ENCODE peak calls at places on chromosome 20, in seven cellular contexts. One of them, this sample, is unnamed.

GRCh38 chr20:40948352-40949267 is 80.0 kb upstream of the TOP1 start:
- DNase-seq in activated T-cell treated with anti-CD3 and anti-CD28 coated beads for 48 hours: no peak
- DNase-seq in HS-27A: peak
- DNase-seq in Right ventricle myocardium superior: no peak
- DNase-seq in GOT3: no peak
- DNase-seq in T-helper 2 cell: no peak
- DNase-seq in GM10248: no peak
- DNase-seq in this sample: no peak

GRCh38 chr20:49614338-49615050 is 46.6 kb upstream of the PTGIS start:
- DNase-seq in HS-27A: no peak
- DNase-seq in Right ventricle myocardium superior: no peak
- DNase-seq in GOT3: no peak
- DNase-seq in T-helper 2 cell: no peak
- DNase-seq in GM10248: no peak
- DNase-seq in activated T-cell treated with anti-CD3 and anti-CD28 coated beads for 48 hours: no peak
- DNase-seq in this sample: no peak

GRCh38 chr20:4944518-4944917 is 56.8 kb downstream of the SLC23A2 start:
- DNase-seq in Right ventricle myocardium superior: no peak
- DNase-seq in activated T-cell treated with anti-CD3 and anti-CD28 coated beads for 48 hours: no peak
- DNase-seq in GOT3: no peak
- DNase-seq in HS-27A: no peak
- DNase-seq in GM10248: no peak
- DNase-seq in T-helper 2 cell: no peak
- DNase-seq in this sample: no peak

GRCh38 chr20:36366623-36367369 is 60.7 kb downstream of the DLGAP4 start:
- DNase-seq in GM10248: no peak
- DNase-seq in Right ventricle myocardium superior: no peak
- DNase-seq in activated T-cell treated with anti-CD3 and anti-CD28 coated beads for 48 hours: no peak
- DNase-seq in GOT3: no peak
- DNase-seq in T-helper 2 cell: no peak
- DNase-seq in HS-27A: no peak
- DNase-seq in this sample: no peak

GRCh38 chr20:39269031-39269461 is 306.9 kb downstream of the DHX35 start:
- DNase-seq in GM10248: peak
- DNase-seq in Right ventricle myocardium superior: peak
- DNase-seq in T-helper 2 cell: no peak
- DNase-seq in activated T-cell treated with anti-CD3 and anti-CD28 coated beads for 48 hours: peak
- DNase-seq in HS-27A: no peak
- DNase-seq in GOT3: no peak
- DNase-seq in this sample: peak

GRCh38 chr20:43953919-43954617 is 39.4 kb downstream of the TOX2 start:
- DNase-seq in activated T-cell treated with anti-CD3 and anti-CD28 coated beads for 48 hours: no peak
- DNase-seq in T-helper 2 cell: no peak
- DNase-seq in GM10248: no peak
- DNase-seq in GOT3: no peak
- DNase-seq in HS-27A: no peak
- DNase-seq in Right ventricle myocardium superior: no peak
- DNase-seq in this sample: no peak

GRCh38 chr20:46031701-46032254 is 2.8 kb downstream of the SLC12A5 start:
- DNase-seq in GM10248: no peak
- DNase-seq in Right ventricle myocardium superior: no peak
- DNase-seq in activated T-cell treated with anti-CD3 and anti-CD28 coated beads for 48 hours: no peak
- DNase-seq in T-helper 2 cell: no peak
- DNase-seq in HS-27A: no peak
- DNase-seq in GOT3: no peak
- DNase-seq in this sample: no peak

GRCh38 chr20:19907326-19908056 is 109.7 kb upstream of the NAA20 start:
- DNase-seq in activated T-cell treated with anti-CD3 and anti-CD28 coated beads for 48 hours: no peak
- DNase-seq in GOT3: no peak
- DNase-seq in HS-27A: no peak
- DNase-seq in Right ventricle myocardium superior: peak
- DNase-seq in GM10248: no peak
- DNase-seq in T-helper 2 cell: no peak
- DNase-seq in this sample: no peak

GRCh38 chr20:62409935-62410741 is 3.1 kb upstream of the CABLES2 start:
- DNase-seq in activated T-cell treated with anti-CD3 and anti-CD28 coated beads for 48 hours: peak
- DNase-seq in GM10248: peak
- DNase-seq in T-helper 2 cell: peak
- DNase-seq in Right ventricle myocardium superior: peak
- DNase-seq in HS-27A: no peak
- DNase-seq in GOT3: no peak
- DNase-seq in this sample: peak

GRCh38 chr20:3041818-3042504 is 1.5 kb upstream of the GNRH2 start:
- DNase-seq in GOT3: no peak
- DNase-seq in activated T-cell treated with anti-CD3 and anti-CD28 coated beads for 48 hours: no peak
- DNase-seq in Right ventricle myocardium superior: no peak
- DNase-seq in GM10248: no peak
- DNase-seq in T-helper 2 cell: no peak
- DNase-seq in HS-27A: no peak
- DNase-seq in this sample: no peak

GRCh38 chr20:496126-496696 is 33.9 kb upstream of the TBC1D20 start:
- DNase-seq in GOT3: peak
- DNase-seq in activated T-cell treated with anti-CD3 and anti-CD28 coated beads for 48 hours: no peak
- DNase-seq in Right ventricle myocardium superior: no peak
- DNase-seq in HS-27A: no peak
- DNase-seq in T-helper 2 cell: no peak
- DNase-seq in GM10248: no peak
- DNase-seq in this sample: no peak

GRCh38 chr20:51862796-51863195 is 60.5 kb upstream of the SALL4 start:
- DNase-seq in Right ventricle myocardium superior: no peak
- DNase-seq in activated T-cell treated with anti-CD3 and anti-CD28 coated beads for 48 hours: no peak
- DNase-seq in GOT3: no peak
- DNase-seq in T-helper 2 cell: no peak
- DNase-seq in HS-27A: peak
- DNase-seq in GM10248: no peak
- DNase-seq in this sample: no peak

GRCh38 chr20:63080811-63081210 is 74.0 kb upstream of the BHLHE23 start:
- DNase-seq in activated T-cell treated with anti-CD3 and anti-CD28 coated beads for 48 hours: no peak
- DNase-seq in GM10248: no peak
- DNase-seq in GOT3: no peak
- DNase-seq in Right ventricle myocardium superior: no peak
- DNase-seq in T-helper 2 cell: no peak
- DNase-seq in HS-27A: no peak
- DNase-seq in this sample: no peak

GRCh38 chr20:33159713-33160112 is 8.2 kb upstream of the BPIFA2 start:
- DNase-seq in T-helper 2 cell: no peak
- DNase-seq in GOT3: no peak
- DNase-seq in Right ventricle myocardium superior: no peak
- DNase-seq in HS-27A: no peak
- DNase-seq in GM10248: no peak
- DNase-seq in activated T-cell treated with anti-CD3 and anti-CD28 coated beads for 48 hours: no peak
- DNase-seq in this sample: no peak

GRCh38 chr20:57326667-57327455 is 2.7 kb upstream of the SPO11 start:
- DNase-seq in T-helper 2 cell: no peak
- DNase-seq in GM10248: no peak
- DNase-seq in activated T-cell treated with anti-CD3 and anti-CD28 coated beads for 48 hours: no peak
- DNase-seq in GOT3: no peak
- DNase-seq in Right ventricle myocardium superior: no peak
- DNase-seq in HS-27A: no peak
- DNase-seq in this sample: no peak

GRCh38 chr20:4406627-4407026 is 315.1 kb upstream of the PRND start:
- DNase-seq in HS-27A: peak
- DNase-seq in GM10248: no peak
- DNase-seq in Right ventricle myocardium superior: no peak
- DNase-seq in T-helper 2 cell: no peak
- DNase-seq in activated T-cell treated with anti-CD3 and anti-CD28 coated beads for 48 hours: no peak
- DNase-seq in GOT3: no peak
- DNase-seq in this sample: no peak

GRCh38 chr20:45353746-45354145 is 5.5 kb upstream of the SDC4 start:
- DNase-seq in activated T-cell treated with anti-CD3 and anti-CD28 coated beads for 48 hours: no peak
- DNase-seq in GM10248: no peak
- DNase-seq in T-helper 2 cell: no peak
- DNase-seq in GOT3: no peak
- DNase-seq in Right ventricle myocardium superior: no peak
- DNase-seq in HS-27A: no peak
- DNase-seq in this sample: no peak

GRCh38 chr20:20894753-20895152 is 182.3 kb upstream of the RALGAPA2 start:
- DNase-seq in Right ventricle myocardium superior: no peak
- DNase-seq in activated T-cell treated with anti-CD3 and anti-CD28 coated beads for 48 hours: no peak
- DNase-seq in HS-27A: no peak
- DNase-seq in T-helper 2 cell: no peak
- DNase-seq in GOT3: no peak
- DNase-seq in GM10248: no peak
- DNase-seq in this sample: no peak

GRCh38 chr20:35650632-35651031 is 14.1 kb downstream of the CPNE1 start:
- DNase-seq in GOT3: no peak
- DNase-seq in Right ventricle myocardium superior: no peak
- DNase-seq in HS-27A: no peak
- DNase-seq in GM10248: no peak
- DNase-seq in activated T-cell treated with anti-CD3 and anti-CD28 coated beads for 48 hours: no peak
- DNase-seq in T-helper 2 cell: no peak
- DNase-seq in this sample: no peak

GRCh38 chr20:63129376-63129965 is 86.5 kb downstream of the YTHDF1 start:
- DNase-seq in activated T-cell treated with anti-CD3 and anti-CD28 coated beads for 48 hours: no peak
- DNase-seq in GOT3: no peak
- DNase-seq in Right ventricle myocardium superior: no peak
- DNase-seq in HS-27A: no peak
- DNase-seq in GM10248: no peak
- DNase-seq in T-helper 2 cell: no peak
- DNase-seq in this sample: no peak

GRCh38 chr20:33284937-33285336 is 1.9 kb downstream of the BPIFB1 start:
- DNase-seq in GOT3: no peak
- DNase-seq in GM10248: no peak
- DNase-seq in Right ventricle myocardium superior: no peak
- DNase-seq in HS-27A: no peak
- DNase-seq in T-helper 2 cell: no peak
- DNase-seq in activated T-cell treated with anti-CD3 and anti-CD28 coated beads for 48 hours: no peak
- DNase-seq in this sample: no peak

GRCh38 chr20:56689852-56690485 is 60.9 kb downstream of the TFAP2C start:
- DNase-seq in GOT3: no peak
- DNase-seq in activated T-cell treated with anti-CD3 and anti-CD28 coated beads for 48 hours: no peak
- DNase-seq in GM10248: no peak
- DNase-seq in T-helper 2 cell: no peak
- DNase-seq in Right ventricle myocardium superior: no peak
- DNase-seq in HS-27A: no peak
- DNase-seq in this sample: no peak

GRCh38 chr20:2840138-2840966 is at the start of the genes PCED1A and VPS16:
- DNase-seq in Right ventricle myocardium superior: peak
- DNase-seq in GOT3: peak
- DNase-seq in HS-27A: peak
- DNase-seq in activated T-cell treated with anti-CD3 and anti-CD28 coated beads for 48 hours: peak
- DNase-seq in T-helper 2 cell: peak
- DNase-seq in GM10248: peak
- DNase-seq in this sample: peak

GRCh38 chr20:6746901-6747609 is 20.4 kb upstream of the BMP2 start:
- DNase-seq in Right ventricle myocardium superior: no peak
- DNase-seq in GOT3: no peak
- DNase-seq in T-helper 2 cell: no peak
- DNase-seq in HS-27A: no peak
- DNase-seq in activated T-cell treated with anti-CD3 and anti-CD28 coated beads for 48 hours: no peak
- DNase-seq in GM10248: no peak
- DNase-seq in this sample: no peak

GRCh38 chr20:44513871-44514270 is 8.0 kb downstream of the SERINC3 start:
- DNase-seq in activated T-cell treated with anti-CD3 and anti-CD28 coated beads for 48 hours: no peak
- DNase-seq in T-helper 2 cell: no peak
- DNase-seq in GOT3: no peak
- DNase-seq in HS-27A: no peak
- DNase-seq in Right ventricle myocardium superior: no peak
- DNase-seq in GM10248: no peak
- DNase-seq in this sample: no peak

GRCh38 chr20:37903317-37904007 is 535 bp downstream of the VSTM2L start:
- DNase-seq in GM10248: peak
- DNase-seq in activated T-cell treated with anti-CD3 and anti-CD28 coated beads for 48 hours: no peak
- DNase-seq in HS-27A: no peak
- DNase-seq in T-helper 2 cell: no peak
- DNase-seq in Right ventricle myocardium superior: no peak
- DNase-seq in GOT3: no peak
- DNase-seq in this sample: no peak

GRCh38 chr20:6590891-6591679 is 176.4 kb upstream of the BMP2 start:
- DNase-seq in GOT3: no peak
- DNase-seq in Right ventricle myocardium superior: no peak
- DNase-seq in HS-27A: peak
- DNase-seq in T-helper 2 cell: no peak
- DNase-seq in activated T-cell treated with anti-CD3 and anti-CD28 coated beads for 48 hours: no peak
- DNase-seq in GM10248: no peak
- DNase-seq in this sample: no peak

GRCh38 chr20:45355209-45355608 is 7.0 kb upstream of the SDC4 start:
- DNase-seq in GOT3: no peak
- DNase-seq in T-helper 2 cell: no peak
- DNase-seq in Right ventricle myocardium superior: no peak
- DNase-seq in GM10248: no peak
- DNase-seq in HS-27A: no peak
- DNase-seq in activated T-cell treated with anti-CD3 and anti-CD28 coated beads for 48 hours: no peak
- DNase-seq in this sample: no peak

GRCh38 chr20:33475381-33476160 is 14.3 kb upstream of the CBFA2T2 start:
- DNase-seq in T-helper 2 cell: no peak
- DNase-seq in GOT3: no peak
- DNase-seq in Right ventricle myocardium superior: no peak
- DNase-seq in HS-27A: no peak
- DNase-seq in activated T-cell treated with anti-CD3 and anti-CD28 coated beads for 48 hours: no peak
- DNase-seq in GM10248: no peak
- DNase-seq in this sample: no peak

GRCh38 chr20:19688031-19688806 is 69.8 kb upstream of the RIN2 start:
- DNase-seq in T-helper 2 cell: no peak
- DNase-seq in Right ventricle myocardium superior: peak
- DNase-seq in HS-27A: peak
- DNase-seq in activated T-cell treated with anti-CD3 and anti-CD28 coated beads for 48 hours: no peak
- DNase-seq in GOT3: peak
- DNase-seq in GM10248: no peak
- DNase-seq in this sample: no peak

GRCh38 chr20:22688485-22688884 is 104.1 kb upstream of the FOXA2 start:
- DNase-seq in T-helper 2 cell: no peak
- DNase-seq in GOT3: no peak
- DNase-seq in Right ventricle myocardium superior: no peak
- DNase-seq in HS-27A: no peak
- DNase-seq in GM10248: no peak
- DNase-seq in activated T-cell treated with anti-CD3 and anti-CD28 coated beads for 48 hours: no peak
- DNase-seq in this sample: no peak

GRCh38 chr20:22371843-22372242 is 212.5 kb downstream of the FOXA2 start:
- DNase-seq in Right ventricle myocardium superior: no peak
- DNase-seq in GOT3: no peak
- DNase-seq in T-helper 2 cell: no peak
- DNase-seq in HS-27A: no peak
- DNase-seq in GM10248: peak
- DNase-seq in activated T-cell treated with anti-CD3 and anti-CD28 coated beads for 48 hours: no peak
- DNase-seq in this sample: peak

GRCh38 chr20:53021934-53022333 is 49.8 kb downstream of the TSHZ2 start:
- DNase-seq in T-helper 2 cell: no peak
- DNase-seq in GM10248: no peak
- DNase-seq in activated T-cell treated with anti-CD3 and anti-CD28 coated beads for 48 hours: no peak
- DNase-seq in HS-27A: no peak
- DNase-seq in GOT3: no peak
- DNase-seq in Right ventricle myocardium superior: no peak
- DNase-seq in this sample: no peak